ENCODE peak calls at places on chromosomes 13 and 19, in four cellular contexts. One of them, this sample, is unnamed.

GRCh38 chr13:27728271-27728670 is 64.0 kb upstream of the GSX1 start:
- DNase-seq in H1: no peak
- DNase-seq in HepG2: no peak
- DNase-seq in K562: no peak
- DNase-seq in this sample: no peak

GRCh38 chr19:40251991-40252390 is 25.5 kb upstream of the CCNP start:
- DNase-seq in K562: no peak
- DNase-seq in H1: no peak
- DNase-seq in HepG2: no peak
- DNase-seq in this sample: no peak

GRCh38 chr19:13640611-13641010 is 123.7 kb upstream of the MRI1 start:
- DNase-seq in HepG2: no peak
- DNase-seq in K562: no peak
- DNase-seq in H1: no peak
- DNase-seq in this sample: no peak

GRCh38 chr13:73273737-73274136 is 214.9 kb downstream of the KLF5 start:
- DNase-seq in HepG2: no peak
- DNase-seq in H1: no peak
- DNase-seq in K562: no peak
- DNase-seq in this sample: no peak

GRCh38 chr19:38658462-38659306 is 11.2 kb downstream of the ACTN4 start:
- DNase-seq in HepG2: peak; percentile 95
- DNase-seq in K562: no peak
- DNase-seq in H1: no peak
- DNase-seq in this sample: no peak

GRCh38 chr19:16470911-16471811 is 609 bp downstream of the EPS15L1 start:
- DNase-seq in H1: peak; percentile 62
- DNase-seq in K562: peak; percentile 56
- DNase-seq in HepG2: no peak
- DNase-seq in this sample: no peak

GRCh38 chr19:50333737-50334617 is 4.8 kb upstream of the KCNC3 start:
- DNase-seq in HepG2: no peak
- DNase-seq in K562: peak; percentile 90
- DNase-seq in H1: peak; percentile 94
- DNase-seq in this sample: no peak

GRCh38 chr19:16142032-16142580 is 1.4 kb upstream of the HSH2D start:
- DNase-seq in HepG2: no peak
- DNase-seq in H1: no peak
- DNase-seq in K562: no peak
- DNase-seq in this sample: no peak

GRCh38 chr19:1261863-1262686 is 7.1 kb upstream of the CIRBP start:
- DNase-seq in K562: no peak
- DNase-seq in H1: no peak
- DNase-seq in HepG2: peak; percentile 48
- DNase-seq in this sample: no peak

DNA sequence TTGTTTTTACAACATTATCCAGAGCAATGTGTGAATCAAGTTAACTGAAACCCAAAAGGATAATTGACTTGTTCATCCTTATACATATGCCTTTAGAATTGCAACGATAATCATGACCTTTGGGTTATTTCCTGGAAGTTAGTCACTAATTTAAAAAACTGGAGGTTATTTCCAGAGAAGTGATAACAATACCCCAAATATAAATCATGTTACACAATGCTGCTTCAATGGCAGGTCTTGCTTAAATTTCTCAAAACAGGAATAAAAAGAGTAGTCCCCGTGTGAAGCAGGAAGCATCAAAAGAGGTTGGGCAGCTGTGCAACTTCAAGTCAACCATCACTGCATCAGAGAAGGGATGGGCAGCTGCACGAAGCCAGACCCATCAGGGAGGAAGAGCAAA is 134.4 kb downstream of the EFNB2 start:
- DNase-seq in H1: no peak
- DNase-seq in K562: no peak
- DNase-seq in HepG2: no peak
- DNase-seq in this sample: no peak
- TF ChIP-seq ZNF274 in H1: no peak
- TF ChIP-seq ZNF274 in K562: no peak
- TF ChIP-seq ZNF274 in HepG2: no peak
- TF ChIP-seq ZNF274 in this sample: no peak

GRCh38 chr19:19181614-19182013 is 10.3 kb downstream of the BORCS8 start:
- DNase-seq in HepG2: no peak
- DNase-seq in H1: no peak
- DNase-seq in K562: no peak
- DNase-seq in this sample: no peak

GRCh38 chr19:19186742-19187141 is 5.2 kb downstream of the BORCS8 start:
- DNase-seq in K562: no peak
- DNase-seq in H1: no peak
- DNase-seq in HepG2: no peak
- DNase-seq in this sample: no peak

GRCh38 chr19:19185853-19186728 is 5.9 kb downstream of the BORCS8 start:
- DNase-seq in HepG2: peak; percentile 68
- DNase-seq in H1: peak; percentile 92
- DNase-seq in K562: peak; percentile 86
- DNase-seq in this sample: peak; percentile 67
- TF ChIP-seq ZNF274 in HepG2: no peak
- TF ChIP-seq ZNF274 in H1: no peak
- TF ChIP-seq ZNF274 in K562: no peak
- TF ChIP-seq ZNF274 in this sample: no peak

DNA sequence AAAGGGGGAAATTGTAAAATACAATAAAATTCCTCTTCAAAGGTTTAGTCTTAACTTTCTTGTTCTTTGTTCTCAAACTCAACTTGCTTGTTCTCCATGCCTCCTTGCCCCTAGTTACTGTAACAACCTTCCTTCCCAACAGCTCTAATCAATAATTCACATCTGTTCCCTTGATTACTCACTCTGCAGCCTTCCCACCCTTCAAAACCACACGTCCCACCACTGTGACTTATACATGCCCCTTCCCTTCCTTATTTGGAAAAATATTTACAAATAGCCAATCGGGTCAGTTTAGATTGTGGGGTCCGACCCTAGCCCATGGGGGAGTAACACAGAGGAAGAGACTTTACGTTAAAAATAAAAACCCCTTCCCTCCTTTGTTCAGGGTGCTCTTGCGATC is 622 bp upstream of the ZNF93 start:
- DNase-seq in K562: peak; percentile 64
- DNase-seq in HepG2: no peak
- DNase-seq in H1: no peak
- DNase-seq in this sample: peak; percentile 13
- TF ChIP-seq ZNF274 in K562: no peak
- TF ChIP-seq ZNF274 in HepG2: no peak
- TF ChIP-seq ZNF274 in H1: no peak
- TF ChIP-seq ZNF274 in this sample: no peak

GRCh38 chr19:34675250-34675649 is 1.7 kb downstream of the SCGB2B2 start:
- DNase-seq in H1: no peak
- DNase-seq in HepG2: no peak
- DNase-seq in K562: no peak
- DNase-seq in this sample: no peak
- TF ChIP-seq ZNF274 in H1: no peak
- TF ChIP-seq ZNF274 in HepG2: no peak
- TF ChIP-seq ZNF274 in K562: no peak
- TF ChIP-seq ZNF274 in this sample: no peak

GRCh38 chr13:21371011-21371410 is 88.1 kb downstream of the ZDHHC20 start:
- DNase-seq in K562: no peak
- DNase-seq in HepG2: no peak
- DNase-seq in H1: no peak
- DNase-seq in this sample: no peak
- TF ChIP-seq ZNF274 in K562: no peak
- TF ChIP-seq ZNF274 in HepG2: no peak
- TF ChIP-seq ZNF274 in H1: no peak
- TF ChIP-seq ZNF274 in this sample: no peak

DNA sequence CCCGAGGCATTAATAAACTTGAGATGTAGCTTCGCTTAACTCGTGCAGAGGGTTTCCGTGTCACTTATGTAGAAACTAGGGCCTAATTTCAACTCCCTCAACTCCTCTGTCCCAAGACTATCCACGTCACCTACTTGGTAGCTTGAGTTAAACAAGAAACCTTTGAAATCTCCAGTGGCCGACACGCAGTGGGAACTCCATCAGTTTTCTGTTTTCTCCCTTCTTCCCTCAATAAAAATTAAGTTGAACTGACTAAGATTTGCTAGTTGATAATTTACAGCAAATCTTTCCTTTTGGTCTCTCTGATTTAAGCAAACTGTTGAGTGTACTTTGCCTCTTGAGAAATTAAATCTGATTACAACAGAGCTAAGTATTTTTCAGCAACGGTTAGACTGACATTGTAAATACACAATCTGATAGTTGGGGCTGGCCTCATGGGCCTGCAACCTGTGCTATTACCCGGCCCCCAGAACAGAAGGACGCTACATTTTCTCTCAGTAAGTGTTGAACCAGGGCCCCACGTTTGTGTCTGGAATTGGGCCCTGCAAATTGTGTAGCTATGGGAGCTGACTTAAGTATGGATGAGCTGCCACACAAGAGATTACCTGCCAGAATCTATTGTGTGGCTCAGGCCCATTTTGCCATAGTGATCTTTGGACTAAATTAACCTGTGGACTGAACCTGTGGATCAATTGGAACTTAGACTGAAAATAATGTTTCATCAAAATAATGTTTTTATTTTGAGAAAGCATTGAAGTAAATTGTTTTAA is 692 bp upstream of the ESD start:
- DNase-seq in K562: peak; percentile 21
- DNase-seq in HepG2: peak; percentile 36
- DNase-seq in H1: no peak
- DNase-seq in this sample: no peak
- TF ChIP-seq ZNF274 in K562: no peak
- TF ChIP-seq ZNF274 in HepG2: no peak
- TF ChIP-seq ZNF274 in H1: no peak
- TF ChIP-seq ZNF274 in this sample: no peak

GRCh38 chr19:4914736-4915501 is 5.6 kb downstream of the UHRF1 start:
- DNase-seq in H1: no peak
- DNase-seq in HepG2: no peak
- DNase-seq in K562: peak; percentile 67
- DNase-seq in this sample: no peak
- TF ChIP-seq ZNF274 in H1: no peak
- TF ChIP-seq ZNF274 in HepG2: no peak
- TF ChIP-seq ZNF274 in K562: no peak
- TF ChIP-seq ZNF274 in this sample: no peak